ENCODE peak calls at places on chromosome 7, in seven cellular contexts. D, U, X, A, V, B and R are unnamed samples.
A peak's percentile ranks its signal among the peaks of the same experiment; 100 is the strongest.

GRCh38 chr7:131040467-131040932 is 287.2 kb upstream of the MKLN1 start:
- DNase-seq in D (peak; percentile 63), U (peak; percentile 59), X (peak; percentile 63), A (peak; percentile 54), V (peak; percentile 59), B (peak; percentile 70), R (peak; percentile 5)

GRCh38 chr7:73770002-73770859 is at the start of gene CLDN3:
- DNase-seq in D (peak; percentile 37), U (peak; percentile 56), X (no peak), A (no peak), V (no peak), B (no peak), R (no peak)

GRCh38 chr7:16891874-16892620 is 10.3 kb upstream of the AGR3 start:
- DNase-seq in D (no peak), U (no peak), X (no peak), A (no peak), V (no peak), B (no peak), R (no peak)

GRCh38 chr7:19754521-19755116 is 18.8 kb downstream of the TMEM196 start:
- DNase-seq in D (no peak), U (peak; percentile 32), X (no peak), A (no peak), V (no peak), B (peak; percentile 54), R (peak; percentile 15)

GRCh38 chr7:46385662-46386309 is 464.7 kb upstream of the IGFBP3 start:
- DNase-seq in D (no peak), U (no peak), X (peak; percentile 96), A (peak; percentile 26), V (no peak), B (no peak), R (peak; percentile 31)

GRCh38 chr7:121499526-121500123 is 103.5 kb upstream of the FAM3C start:
- DNase-seq in D (peak; percentile 39), U (no peak), X (no peak), A (no peak), V (no peak), B (no peak), R (no peak)

GRCh38 chr7:142974618-142975017 is 12.5 kb upstream of the KEL start:
- DNase-seq in D (no peak), U (no peak), X (no peak), A (no peak), V (no peak), B (no peak), R (no peak)

GRCh38 chr7:111224354-111225231 is 133.7 kb downstream of the LRRN3 start:
- DNase-seq in D (no peak), U (no peak), X (no peak), A (no peak), V (no peak), B (peak; percentile 23), R (no peak)

GRCh38 chr7:77327067-77327931 is 88.8 kb downstream of the GSAP start:
- DNase-seq in D (no peak), U (no peak), X (peak; percentile 71), A (no peak), V (peak; percentile 70), B (peak; percentile 53), R (no peak)

GRCh38 chr7:80918406-80918805 is 445 bp downstream of the SEMA3C start:
- DNase-seq in D (no peak), U (peak; percentile 60), X (no peak), A (no peak), V (no peak), B (peak; percentile 45), R (no peak)

GRCh38 chr7:20737840-20738448 is 48.7 kb downstream of the SP8 start:
- DNase-seq in D (no peak), U (no peak), X (no peak), A (no peak), V (no peak), B (no peak), R (no peak)

GRCh38 chr7:96823274-96823673 is 113.6 kb upstream of the SEM1 start:
- DNase-seq in D (no peak), U (no peak), X (no peak), A (no peak), V (no peak), B (no peak), R (no peak)

GRCh38 chr7:114901771-114902170 is 20.1 kb upstream of the MDFIC start:
- DNase-seq in D (no peak), U (no peak), X (peak; percentile 30), A (no peak), V (no peak), B (no peak), R (no peak)